ENCODE peak calls at places on chromosomes 4 and X, in seven cellular contexts. K, A, F, I, U, Y and R are unnamed samples. For H3K4me1, the result is how much of the 10 kb centered on the place peaks cover.

GRCh38 chr4:149584703-149585102 is 230.9 kb downstream of the IQCM start:
- DNase-seq in K (no peak), A (no peak), F (peak), I (no peak), U (no peak), Y (no peak), R (no peak)

GRCh38 chr4:184100297-184100885 is 117.3 kb downstream of the ENPP6 start:
- DNase-seq in K (peak), A (peak), F (no peak), I (peak), U (peak), Y (peak), R (peak)

GRCh38 chr4:54746228-54746627 is 88.5 kb downstream of the KIT start:
- DNase-seq in K (peak), A (no peak), F (peak), I (no peak), U (no peak), Y (no peak), R (peak)

GRCh38 chrX:130114141-130114561 is 3.9 kb upstream of the ELF4 start:
- DNase-seq in K (peak), A (no peak), F (peak), I (no peak), U (no peak), Y (no peak), R (no peak)

GRCh38 chr4:4271912-4272311 is 18.0 kb downstream of the LYAR start:
- DNase-seq in K (no peak), A (peak), F (peak), I (no peak), U (peak), Y (no peak), R (no peak)

GRCh38 chr4:102826105-102826889 is 1.1 kb downstream of the UBE2D3 start:
- DNase-seq in K (no peak), A (no peak), F (no peak), I (peak), U (no peak), Y (no peak), R (no peak)

GRCh38 chr4:87848622-87849351 is 16.0 kb downstream of the MEPE start:
- DNase-seq in K (peak), A (peak), F (peak), I (peak), U (peak), Y (peak), R (peak)

GRCh38 chrX:41684138-41684537 is 4.6 kb upstream of the GPR34 start:
- DNase-seq in K (peak), A (no peak), F (no peak), I (no peak), U (no peak), Y (no peak), R (no peak)

GRCh38 chrX:118855681-118856310 is 32.2 kb downstream of the ZCCHC12 start:
- DNase-seq in K (no peak), A (no peak), F (no peak), I (no peak), U (no peak), Y (no peak), R (no peak)

GRCh38 chrX:14039344-14039743 is 9.7 kb upstream of the GEMIN8 start:
- DNase-seq in K (peak), A (peak), F (peak), I (peak), U (peak), Y (no peak), R (peak)

GRCh38 chr4:93730251-93730650 is 98.3 kb upstream of the ATOH1 start:
- DNase-seq in K (no peak), A (no peak), F (no peak), I (no peak), U (no peak), Y (no peak), R (no peak)

GRCh38 chrX:48890296-48890925 is 7.2 kb downstream of the TIMM17B start:
- DNase-seq in K (peak), A (no peak), F (peak), I (peak), U (peak), Y (no peak), R (no peak)

GRCh38 chrX:3119376-3119775 is 78.1 kb downstream of the ARSF start:
- DNase-seq in K (peak), A (no peak), F (no peak), I (no peak), U (no peak), Y (no peak), R (no peak)

GRCh38 chrX:111585337-111585736 is 73.9 kb downstream of the SERTM2 start:
- DNase-seq in K (no peak), A (no peak), F (no peak), I (peak), U (peak), Y (no peak), R (no peak)

GRCh38 chr4:176538217-176538925 is 218.6 kb downstream of the SPCS3 start:
- DNase-seq in K (peak), A (no peak), F (peak), I (no peak), U (no peak), Y (no peak), R (no peak)

GRCh38 chr4:167469436-167469835 is 235.1 kb upstream of the SPOCK3 start:
- DNase-seq in K (no peak), A (no peak), F (no peak), I (no peak), U (no peak), Y (no peak), R (no peak)

GRCh38 chrX:8730812-8731578 is 942 bp downstream of the ANOS1 start:
- DNase-seq in K (peak), A (peak), F (no peak), I (peak), U (peak), Y (no peak), R (no peak)

GRCh38 chr4:113845138-113845537 is 83.6 kb upstream of the CAMK2D start:
- DNase-seq in K (no peak), A (no peak), F (no peak), I (no peak), U (no peak), Y (no peak), R (no peak)

GRCh38 chr4:2797545-2798305 is 4.8 kb downstream of the SH3BP2 start:
- DNase-seq in K (no peak), A (peak), F (no peak), I (peak), U (no peak), Y (no peak), R (no peak)

GRCh38 chrX:51608071-51608470 is 10.6 kb downstream of the CENPVL3 start:
- DNase-seq in K (no peak), A (no peak), F (peak), I (no peak), U (no peak), Y (no peak), R (peak)

GRCh38 chr4:63370997-63371396 is 1038.3 kb downstream of the TECRL start:
- DNase-seq in K (no peak), A (no peak), F (no peak), I (no peak), U (peak), Y (no peak), R (no peak)

GRCh38 chrX:107894038-107894437 is 68.4 kb downstream of the MID2 start:
- DNase-seq in K (peak), A (peak), F (peak), I (peak), U (peak), Y (peak), R (peak)

GRCh38 chrX:133580630-133581029 is 165.3 kb upstream of the GPC4 start:
- DNase-seq in K (peak), A (no peak), F (peak), I (no peak), U (no peak), Y (no peak), R (no peak)

GRCh38 chr4:183789657-183790056 is 115.5 kb upstream of the STOX2 start:
- DNase-seq in K (no peak), A (no peak), F (no peak), I (no peak), U (no peak), Y (no peak), R (no peak)

GRCh38 chr4:141807073-141807472 is 170.7 kb downstream of the IL15 start:
- DNase-seq in K (peak), A (no peak), F (peak), I (no peak), U (no peak), Y (no peak), R (no peak)

GRCh38 chr4:141810038-141810701 is 173.8 kb downstream of the IL15 start:
- DNase-seq in K (no peak), A (no peak), F (no peak), I (peak), U (peak), Y (no peak), R (no peak)

GRCh38 chr4:141807501-141807900 is 171.1 kb downstream of the IL15 start:
- DNase-seq in K (peak), A (no peak), F (peak), I (no peak), U (no peak), Y (no peak), R (no peak)

GRCh38 chr4:141814499-141814898 is 178.1 kb downstream of the IL15 start:
- DNase-seq in K (no peak), A (no peak), F (no peak), I (no peak), U (no peak), Y (no peak), R (no peak)

GRCh38 chr4:141810702-141811365 is 174.5 kb downstream of the IL15 start:
- DNase-seq in K (peak), A (no peak), F (no peak), I (no peak), U (no peak), Y (no peak), R (no peak)
- H2AFZ ChIP-seq in K (no peak), A (no peak), F (no peak), I (no peak), U (peak), Y (no peak), R (no peak)

DNA sequence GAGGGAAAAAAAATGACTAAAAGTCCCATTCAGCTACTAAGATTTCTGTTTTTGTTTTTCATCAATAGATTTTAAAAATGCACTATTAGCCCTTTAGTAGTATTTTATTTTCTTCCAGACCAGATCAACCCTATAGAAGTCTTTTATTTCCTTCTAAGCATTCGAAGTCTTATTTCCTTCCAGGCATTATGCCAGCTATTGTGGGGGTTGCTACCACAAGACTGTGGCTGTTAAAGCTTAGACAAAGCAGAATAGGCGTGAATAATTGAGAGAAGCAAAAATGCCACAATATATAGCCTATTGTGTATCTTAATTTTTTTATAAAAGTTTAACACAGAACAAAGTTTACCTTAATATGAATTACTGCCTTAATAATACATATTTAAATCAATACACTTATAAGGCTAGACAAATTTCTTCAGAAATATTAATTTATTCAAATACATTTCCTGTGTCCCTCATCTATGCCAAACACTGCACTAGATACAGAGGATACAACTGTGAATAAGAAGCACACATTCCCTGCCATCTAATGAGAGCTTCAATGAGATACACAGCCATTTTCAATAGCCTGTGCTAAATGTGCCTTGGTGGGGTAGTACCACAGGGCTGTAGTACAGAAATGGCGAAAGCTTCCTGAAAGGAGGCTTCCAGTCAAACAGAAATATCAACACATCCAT is 33.1 kb downstream of the SLC10A7 start:
- DNase-seq in K (no peak), A (no peak), F (no peak), I (no peak), U (no peak), Y (no peak), R (no peak)
- TF ChIP-seq EZH2phosphoT487 in K (no peak), A (no peak), F (no peak), I (no peak), U (no peak), Y (no peak), R (no peak)

GRCh38 chr4:57048590-57049304 is 61.4 kb downstream of the IGFBP7 start:
- DNase-seq in K (peak), A (no peak), F (no peak), I (no peak), U (no peak), Y (no peak), R (no peak)

GRCh38 chr4:57051100-57051499 is 59.1 kb downstream of the IGFBP7 start:
- DNase-seq in K (no peak), A (no peak), F (no peak), I (no peak), U (no peak), Y (no peak), R (no peak)

GRCh38 chr4:57053508-57053907 is 56.7 kb downstream of the IGFBP7 start:
- DNase-seq in K (no peak), A (no peak), F (peak), I (no peak), U (no peak), Y (no peak), R (no peak)

GRCh38 chr4:57055873-57056272 is 54.3 kb downstream of the IGFBP7 start:
- DNase-seq in K (no peak), A (peak), F (no peak), I (no peak), U (no peak), Y (no peak), R (no peak)

DNA sequence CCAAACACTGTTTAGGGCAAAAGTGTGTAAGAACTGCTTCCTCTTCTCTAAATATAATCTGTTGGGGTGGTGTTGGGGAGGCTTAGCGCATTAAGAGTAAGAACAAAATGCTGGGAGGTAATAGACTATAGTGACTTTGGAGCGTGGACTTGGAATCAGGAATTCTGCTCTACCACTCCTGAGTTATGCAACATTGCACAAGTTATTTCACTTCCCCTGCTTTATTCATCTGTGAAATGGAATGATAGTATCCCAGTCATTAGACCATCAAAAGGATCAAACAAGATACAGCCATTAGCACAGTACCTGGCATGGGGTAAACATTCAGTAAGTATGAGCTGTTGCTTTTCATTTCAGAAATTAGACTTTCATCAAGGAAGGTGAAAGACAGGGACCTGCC is 58.7 kb downstream of the IGFBP7 start:
- DNase-seq in K (no peak), A (no peak), F (no peak), I (no peak), U (no peak), Y (no peak), R (no peak)
- H3K4me1 ChIP-seq in K (under half), A (under half), F (under half), I (under half), U (under half), Y (under half), R (under half)

DNA sequence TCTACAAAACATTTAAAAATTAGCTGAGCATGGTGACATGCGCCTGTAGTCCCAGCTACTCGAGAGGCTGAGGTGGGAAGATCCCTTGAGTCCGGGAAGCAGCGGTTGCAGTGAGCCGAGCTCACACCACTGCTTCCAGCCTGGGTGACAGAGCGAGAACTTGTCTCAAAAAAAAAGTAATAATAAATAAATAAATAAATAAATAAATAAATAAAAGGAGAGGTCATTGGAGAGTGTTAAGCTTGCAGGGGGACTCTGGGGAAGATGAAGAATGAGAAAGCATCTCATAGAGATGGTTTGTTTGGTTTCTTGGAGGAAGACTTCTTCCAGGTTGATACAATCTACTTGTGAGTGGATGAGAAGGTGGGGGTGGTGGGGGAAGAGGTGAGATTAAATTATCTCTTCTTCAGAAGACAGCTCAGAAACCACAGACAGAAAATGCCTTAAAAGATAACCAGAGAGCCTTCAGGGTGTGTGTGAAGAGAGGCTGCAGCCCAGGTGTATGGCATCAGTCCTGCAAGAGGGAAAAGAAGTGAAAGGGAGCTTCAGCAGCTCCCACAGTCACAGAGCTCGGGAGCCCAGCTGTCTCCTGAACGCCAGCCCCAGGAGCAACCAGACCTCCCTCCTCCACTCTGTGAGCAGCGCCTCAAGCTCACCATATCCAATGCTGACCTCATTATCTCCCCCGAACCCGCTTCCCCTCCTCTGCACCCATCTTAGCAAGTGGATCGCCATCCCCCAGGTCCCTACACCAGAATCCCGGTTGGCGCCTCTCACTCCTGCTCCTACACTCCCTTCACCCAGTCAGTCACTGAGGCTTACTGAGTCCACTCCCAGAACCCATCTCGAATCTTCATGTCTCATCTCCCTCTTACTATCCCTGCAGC is 48.2 kb downstream of the RBM47 start:
- DNase-seq in K (no peak), A (no peak), F (no peak), I (no peak), U (no peak), Y (no peak), R (peak)
- H2AFZ ChIP-seq in K (no peak), A (no peak), F (no peak), I (no peak), U (no peak), Y (no peak), R (no peak)

DNA sequence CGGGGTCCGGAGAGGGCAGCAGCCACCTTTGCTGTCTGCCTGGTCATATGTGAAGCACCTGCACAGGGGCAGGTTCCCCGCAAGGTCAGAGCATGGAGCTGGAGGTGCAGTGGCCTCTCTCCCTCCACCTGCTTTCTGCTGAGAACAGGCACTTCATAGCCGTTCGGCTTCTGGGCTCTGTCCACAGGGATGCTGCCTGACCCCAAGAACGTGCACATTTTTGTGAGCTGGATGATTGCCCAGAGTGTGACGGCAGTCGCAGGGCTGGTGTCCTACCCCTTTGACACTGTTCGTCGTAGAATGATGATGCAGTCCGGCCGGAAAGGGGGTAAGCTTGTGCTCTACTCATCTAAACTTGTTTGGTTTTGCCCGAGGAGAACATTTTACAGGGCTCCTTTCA is 2.5 kb downstream of the SLC25A4 start:
- DNase-seq in K (no peak), A (no peak), F (no peak), I (no peak), U (no peak), Y (no peak), R (no peak)
- TF ChIP-seq EZH2phosphoT487 in K (no peak), A (no peak), F (no peak), I (no peak), U (no peak), Y (no peak), R (no peak)

DNA sequence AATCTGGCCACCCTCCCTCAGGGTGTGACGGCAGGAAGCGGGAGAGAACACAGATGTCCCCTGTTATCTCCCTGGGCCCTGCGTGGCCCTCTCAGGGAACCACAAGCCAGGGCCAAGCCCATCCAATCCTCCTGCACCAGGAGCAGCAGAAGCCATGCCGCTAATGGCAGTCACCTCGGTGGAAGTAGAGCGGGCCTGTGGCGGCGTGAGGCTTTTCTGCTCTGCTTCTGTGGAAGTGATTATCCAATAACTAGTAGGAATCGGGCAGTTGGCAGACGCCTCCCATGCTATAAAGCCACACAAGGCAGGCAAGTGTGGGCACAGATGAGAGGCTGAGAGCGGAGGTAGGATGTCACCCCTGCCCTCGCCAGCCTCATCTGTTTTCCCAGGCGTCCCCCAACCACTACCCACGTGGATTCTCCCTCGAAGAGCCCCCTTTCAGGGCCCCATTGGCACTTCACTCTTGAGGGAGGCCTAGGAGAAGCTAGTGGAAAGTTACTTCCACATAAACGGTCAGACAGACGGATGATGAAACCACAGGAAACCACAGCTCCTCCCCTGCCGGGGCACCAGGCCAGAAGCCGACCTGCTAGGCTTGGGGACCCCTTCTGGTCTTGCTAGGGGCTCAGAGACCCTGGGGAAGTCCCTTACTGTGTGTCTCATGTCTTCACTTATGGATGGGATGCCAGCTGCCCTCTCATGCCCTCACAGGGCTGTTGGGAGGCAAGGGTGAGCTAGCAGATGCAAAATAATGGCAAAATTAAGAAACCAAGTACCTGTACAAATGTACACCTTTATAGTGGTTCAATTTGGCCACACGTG is 18.8 kb upstream of the TMSB4X start:
- DNase-seq in K (peak), A (no peak), F (peak), I (no peak), U (no peak), Y (peak), R (peak)
- H3K4me1 ChIP-seq in K (under half), A (under half), F (under half), I (under half), U (under half), Y (under half), R (under half)

DNA sequence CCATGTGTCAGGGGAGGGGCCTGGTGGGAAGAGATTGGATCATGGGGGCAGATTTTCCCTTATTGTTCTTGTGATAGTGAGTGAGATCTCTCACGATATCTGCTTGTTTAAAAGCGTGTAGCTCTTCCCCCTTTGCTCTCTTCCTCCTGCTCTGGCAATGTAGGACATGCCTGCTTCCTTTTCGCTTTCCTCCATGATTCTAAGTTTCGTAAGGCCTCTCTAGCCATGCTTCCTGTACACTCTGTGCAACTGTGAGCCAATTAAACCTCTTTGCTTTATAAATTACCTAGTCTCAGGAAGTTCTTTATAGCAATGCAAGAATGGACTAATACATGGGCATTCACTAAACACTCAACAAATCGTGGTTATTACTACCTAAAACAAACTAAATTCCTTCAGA is 37.3 kb upstream of the PAPSS1 start:
- DNase-seq in K (no peak), A (no peak), F (no peak), I (no peak), U (no peak), Y (no peak), R (no peak)
- H2AFZ ChIP-seq in K (no peak), A (no peak), F (no peak), I (peak), U (no peak), Y (peak), R (no peak)